ENCODE peak calls at places on chromosomes 4 and X, in five cellular contexts. A is AG09309, U is adrenal gland, K is DND-41, N is foreskin fibroblast. D is an unnamed sample.

GRCh38 chr4:48162162-48162561 is 28.1 kb upstream of the TXK start:
- DNase-seq in U (no peak), A (no peak), K (no peak), N (peak), D (no peak)

GRCh38 chr4:10743357-10743756 is 58.8 kb upstream of the CLNK start:
- DNase-seq in N (no peak), U (no peak), A (no peak), K (no peak), D (peak)

GRCh38 chrX:47540754-47541538 is 20.1 kb upstream of the ARAF start:
- DNase-seq in K (no peak), U (peak), A (peak), N (peak), D (peak)

GRCh38 chrX:137387646-137388045 is 178.3 kb upstream of the ZIC3 start:
- DNase-seq in U (no peak), A (no peak), K (no peak), N (no peak), D (no peak)

GRCh38 chr4:154314248-154314647 is 177.4 kb downstream of the DCHS2 start:
- DNase-seq in N (peak), K (no peak), A (peak), U (no peak), D (peak)

GRCh38 chr4:158521490-158522111 is at the start of gene RXFP1:
- DNase-seq in A (no peak), K (no peak), U (no peak), N (peak), D (no peak)

GRCh38 chr4:112330921-112331320 is 33.8 kb downstream of the ALPK1 start:
- DNase-seq in A (no peak), K (no peak), U (no peak), N (no peak), D (no peak)

GRCh38 chrX:106933538-106933961 is 13.3 kb downstream of the CLDN2 start:
- DNase-seq in K (peak), U (peak), A (no peak), N (peak), D (no peak)

GRCh38 chr4:28724239-28724638 is 1863.6 kb downstream of the STIM2 start:
- DNase-seq in A (no peak), N (no peak), K (no peak), U (no peak), D (no peak)

GRCh38 chr4:155828628-155829027 is 37.4 kb downstream of the ASIC5 start:
- DNase-seq in U (no peak), K (no peak), N (peak), A (no peak), D (no peak)

GRCh38 chrX:22445880-22446279 is 173.2 kb downstream of the CBLL2 start:
- DNase-seq in A (no peak), K (no peak), N (no peak), U (no peak), D (no peak)

GRCh38 chr4:153747406-153747805 is 12.4 kb downstream of the RNF175 start:
- DNase-seq in K (no peak), U (no peak), A (no peak), N (no peak), D (no peak)

GRCh38 chr4:150569384-150569987 is 12.5 kb upstream of the MAB21L2 start:
- DNase-seq in K (no peak), N (peak), U (peak), A (peak), D (no peak)

GRCh38 chr4:94419956-94420355 is 31.8 kb upstream of the PDLIM5 start:
- DNase-seq in A (no peak), U (no peak), K (no peak), N (peak), D (no peak)

GRCh38 chr4:75908555-75908954 is 6.3 kb upstream of the PPEF2 start:
- DNase-seq in N (peak), K (no peak), A (no peak), U (peak), D (no peak)

GRCh38 chr4:161828061-161828460 is 335.7 kb downstream of the FSTL5 start:
- DNase-seq in K (no peak), U (no peak), A (no peak), N (no peak), D (no peak)

GRCh38 chr4:21577066-21577465 is 371.5 kb downstream of the KCNIP4 start:
- DNase-seq in N (no peak), K (no peak), U (no peak), A (no peak), D (no peak)

GRCh38 chr4:150224896-150225591 is 146.8 kb downstream of the DCLK2 start:
- DNase-seq in K (no peak), A (peak), U (no peak), N (peak), D (no peak)

GRCh38 chr4:33262809-33263208 is 2542.6 kb downstream of the PCDH7 start:
- DNase-seq in K (no peak), A (peak), N (peak), U (no peak), D (no peak)

GRCh38 chr4:64340243-64341110 is 68.8 kb downstream of the TECRL start:
- DNase-seq in A (no peak), N (no peak), U (no peak), K (no peak), D (no peak)

GRCh38 chr4:3669553-3669949 is 96.6 kb upstream of the ADRA2C start:
- DNase-seq in A (no peak), K (no peak), U (no peak), N (no peak), D (no peak)

GRCh38 chrX:70013483-70014222 is 36.1 kb downstream of the AWAT2 start:
- DNase-seq in K (no peak), A (no peak), U (no peak), N (no peak), D (no peak)

GRCh38 chr4:946103-946450 is 13.8 kb downstream of the TMEM175 start:
- DNase-seq in U (no peak), K (no peak), A (no peak), N (no peak), D (no peak)

GRCh38 chr4:2256781-2257191 is 5.1 kb downstream of the MXD4 start:
- DNase-seq in A (no peak), N (peak), K (peak), U (peak), D (no peak)

GRCh38 chrX:21487832-21488231 is 113.6 kb downstream of the CNKSR2 start:
- DNase-seq in N (peak), A (no peak), U (no peak), K (no peak), D (no peak)

GRCh38 chrX:34849371-34849770 is 93.2 kb upstream of the FAM47B start:
- DNase-seq in N (peak), K (no peak), A (peak), U (no peak), D (no peak)

GRCh38 chr4:20172070-20172760 is 79.5 kb upstream of the SLIT2 start:
- DNase-seq in U (no peak), K (no peak), N (peak), A (no peak), D (no peak)

GRCh38 chr4:124104101-124104500 is 608.4 kb downstream of the ANKRD50 start:
- DNase-seq in K (no peak), U (no peak), A (no peak), N (peak), D (no peak)

GRCh38 chrX:721354-721753 is 90.8 kb downstream of the SHOX start:
- DNase-seq in K (no peak), N (no peak), A (no peak), U (no peak), D (no peak)

GRCh38 chrX:42028113-42028512 is 104.8 kb upstream of the CASK start:
- DNase-seq in U (no peak), N (no peak), K (no peak), A (no peak), D (no peak)

GRCh38 chr4:8107146-8107657 is 51.4 kb downstream of the ABLIM2 start:
- DNase-seq in K (no peak), N (no peak), A (no peak), U (no peak), D (no peak)

GRCh38 chr4:8104491-8105302 is 53.9 kb downstream of the ABLIM2 start:
- DNase-seq in N (no peak), K (no peak), U (no peak), A (no peak), D (no peak)

GRCh38 chr4:8106451-8107025 is 52.1 kb downstream of the ABLIM2 start:
- DNase-seq in U (no peak), A (no peak), N (no peak), K (no peak), D (no peak)

GRCh38 chr4:8103991-8104390 is 54.6 kb downstream of the ABLIM2 start:
- DNase-seq in U (no peak), A (no peak), K (no peak), N (no peak), D (no peak)

GRCh38 chr4:8105303-8106100 is 53.1 kb downstream of the ABLIM2 start:
- DNase-seq in U (no peak), A (no peak), N (no peak), K (no peak), D (no peak)
- TF ChIP-seq CTCF in U (no peak), A (no peak), N (no peak), K (no peak), D (no peak)

GRCh38 chr4:130563891-130564418 is 1468.0 kb downstream of the C4orf33 start:
- DNase-seq in N (no peak), A (no peak), U (no peak), K (no peak), D (no peak)
- H3K4me3 ChIP-seq in N (no peak), A (no peak), U (no peak), K (no peak), D (no peak)

GRCh38 chrX:150088766-150089518 is 150.7 kb upstream of the EOLA2 start:
- DNase-seq in A (no peak), U (no peak), K (no peak), N (no peak), D (no peak)

GRCh38 chrX:150085881-150086280 is 147.6 kb upstream of the EOLA2 start:
- DNase-seq in K (no peak), U (no peak), A (no peak), N (peak), D (no peak)

GRCh38 chrX:150088042-150088441 is 149.8 kb upstream of the EOLA2 start:
- DNase-seq in U (no peak), A (no peak), N (no peak), K (no peak), D (no peak)

GRCh38 chrX:150086371-150086770 is 148.1 kb upstream of the EOLA2 start:
- DNase-seq in N (no peak), U (no peak), A (no peak), K (no peak), D (no peak)

DNA sequence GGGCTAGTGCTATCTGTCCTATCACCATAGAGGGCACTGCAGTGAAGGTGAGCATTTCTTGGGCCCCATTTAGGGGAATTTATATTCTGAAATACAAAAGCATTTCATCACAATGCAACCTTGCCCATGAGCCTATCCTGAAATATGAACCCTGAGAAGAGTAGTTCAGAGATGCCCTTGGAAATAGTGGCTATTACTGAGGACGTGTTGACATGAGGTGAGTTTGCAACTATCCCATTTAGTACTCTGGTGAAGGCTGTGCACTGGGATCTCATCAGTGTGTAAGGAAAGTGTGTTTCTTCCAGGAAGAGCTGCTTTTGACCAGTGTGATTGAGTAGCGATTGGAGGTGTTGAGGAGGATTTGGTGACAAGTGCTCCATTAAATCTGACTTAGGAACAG is 149.3 kb upstream of the EOLA2 start:
- DNase-seq in N (peak), K (no peak), U (no peak), A (no peak), D (no peak)
- TF ChIP-seq CTCF in N (no peak), K (no peak), U (no peak), A (no peak), D (no peak)

GRCh38 chrX:143634373-143634685 is 1.6 kb downstream of the SLITRK4 start:
- DNase-seq in N (no peak), A (no peak), U (peak), K (no peak), D (no peak)

GRCh38 chrX:143635915-143636314 is at the start of gene SLITRK4:
- DNase-seq in N (no peak), K (no peak), U (peak), A (no peak), D (no peak)

GRCh38 chrX:143634701-143635442 is 1.0 kb downstream of the SLITRK4 start:
- DNase-seq in K (no peak), A (no peak), N (no peak), U (peak), D (no peak)

GRCh38 chrX:143632625-143633387 is 3.1 kb downstream of the SLITRK4 start:
- DNase-seq in A (no peak), U (peak), K (no peak), N (no peak), D (peak)

GRCh38 chrX:143633530-143634372 is 2.1 kb downstream of the SLITRK4 start:
- DNase-seq in K (no peak), U (peak), N (no peak), A (no peak), D (no peak)
- H3K4me3 ChIP-seq in K (no peak), U (peak), N (no peak), A (no peak), D (no peak)

GRCh38 chr4:167020410-167020809 is 213.9 kb downstream of the SPOCK3 start:
- DNase-seq in A (no peak), U (no peak), N (no peak), K (no peak), D (peak)
- TF ChIP-seq CTCF in A (no peak), U (no peak), N (no peak), K (peak), D (peak)

GRCh38 chrX:154430504-154430903 is 2.0 kb downstream of the ATP6AP1 start:
- DNase-seq in N (no peak), K (no peak), A (no peak), U (no peak), D (no peak)

GRCh38 chrX:154432210-154432609 is 3.7 kb downstream of the ATP6AP1 start:
- DNase-seq in U (no peak), A (no peak), K (no peak), N (no peak), D (no peak)

GRCh38 chrX:154429708-154430107 is 1.2 kb downstream of the ATP6AP1 start:
- DNase-seq in A (no peak), U (no peak), K (no peak), N (no peak), D (no peak)

GRCh38 chrX:154431321-154431720 is 2.8 kb downstream of the ATP6AP1 start:
- DNase-seq in U (peak), N (no peak), K (no peak), A (no peak), D (no peak)

GRCh38 chrX:154430916-154431315 is 2.4 kb downstream of the ATP6AP1 start:
- DNase-seq in N (no peak), K (no peak), A (no peak), U (no peak), D (no peak)
- H3K4me3 ChIP-seq in N (no peak), K (no peak), A (no peak), U (no peak), D (no peak)

DNA sequence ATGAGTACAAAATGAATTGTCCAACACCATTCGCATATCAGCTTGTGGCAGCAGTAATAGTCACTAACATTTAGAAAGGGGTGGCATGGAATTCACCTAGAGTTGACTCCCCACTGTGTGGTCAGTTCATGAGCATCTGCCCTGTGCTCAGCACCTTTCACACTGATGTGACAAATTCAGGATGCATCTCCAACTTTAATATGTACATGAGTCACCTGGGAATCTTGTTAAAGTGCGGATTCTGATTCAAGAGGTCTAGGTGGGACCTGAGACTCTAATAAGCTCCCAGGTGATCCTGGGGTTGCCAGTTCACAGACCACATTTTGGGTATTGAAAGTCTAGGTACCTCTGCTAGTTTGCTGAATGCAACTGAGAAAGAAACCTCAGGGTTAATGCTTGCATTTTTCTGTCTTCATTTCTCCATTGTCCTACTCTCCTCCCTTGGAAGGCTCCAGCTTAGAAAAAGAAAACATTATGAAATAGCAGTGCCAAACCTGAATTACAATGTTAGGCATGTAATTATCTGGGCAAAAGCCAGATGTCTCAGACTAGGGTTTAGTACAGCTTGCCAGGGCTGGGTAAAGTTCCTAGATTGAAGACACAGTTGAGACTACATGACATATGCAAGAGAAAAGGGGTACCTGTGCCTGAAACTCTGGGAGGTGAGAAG is 32.7 kb downstream of the TMSB4X start:
- DNase-seq in K (no peak), A (no peak), U (no peak), N (peak), D (peak)
- TF ChIP-seq CTCF in K (no peak), A (no peak), U (no peak), N (no peak), D (no peak)